ENCODE peak calls at places on chromosome 12, in nine cellular contexts. F, H, J, V, E, B, L, N and O are unnamed samples.
A peak's percentile ranks its signal among the peaks of the same experiment; 100 is the strongest.

GRCh38 chr12:51910691-51911090 is 3.4 kb downstream of the ACVRL1 start:
- DNase-seq in F (no peak), H (no peak), J (peak; percentile 49), V (no peak), E (no peak), B (no peak), L (no peak), N (no peak), O (no peak)

GRCh38 chr12:49813131-49813530 is 15.1 kb downstream of the NCKAP5L start:
- DNase-seq in F (no peak), H (no peak), J (no peak), V (no peak), E (no peak), B (no peak), L (no peak), N (no peak), O (no peak)

GRCh38 chr12:126483145-126484068 is 1418.2 kb downstream of the AACS start:
- DNase-seq in F (no peak), H (no peak), J (no peak), V (no peak), E (no peak), B (no peak), L (no peak), N (no peak), O (no peak)

GRCh38 chr12:24884911-24885310 is 64.0 kb downstream of the BCAT1 start:
- DNase-seq in F (no peak), H (no peak), J (no peak), V (no peak), E (no peak), B (no peak), L (no peak), N (no peak), O (no peak)

GRCh38 chr12:51814311-51815088 is 34.0 kb downstream of the FIGNL2 start:
- DNase-seq in F (peak; percentile 69), H (peak; percentile 62), J (peak; percentile 72), V (no peak), E (peak; percentile 71), B (peak; percentile 41), L (peak; percentile 62), N (no peak), O (peak; percentile 86)

GRCh38 chr12:113152196-113152834 is 2.8 kb downstream of the CFAP73 start:
- DNase-seq in F (no peak), H (no peak), J (no peak), V (no peak), E (no peak), B (no peak), L (no peak), N (no peak), O (no peak)

GRCh38 chr12:89138048-89138852 is 214.1 kb downstream of the DUSP6 start:
- DNase-seq in F (no peak), H (no peak), J (no peak), V (no peak), E (no peak), B (no peak), L (no peak), N (no peak), O (no peak)

GRCh38 chr12:726281-727140 is 25.9 kb upstream of the WNK1 start:
- DNase-seq in F (no peak), H (peak; percentile 19), J (no peak), V (no peak), E (no peak), B (no peak), L (no peak), N (no peak), O (no peak)

GRCh38 chr12:19421503-19422282 is 17.6 kb upstream of the AEBP2 start:
- DNase-seq in F (no peak), H (no peak), J (no peak), V (no peak), E (no peak), B (no peak), L (no peak), N (no peak), O (no peak)

GRCh38 chr12:116718578-116719454 is 19.1 kb downstream of the SPRING1 start:
- DNase-seq in F (no peak), H (no peak), J (peak; percentile 75), V (no peak), E (no peak), B (no peak), L (no peak), N (no peak), O (no peak)

GRCh38 chr12:120101182-120101581 is 15.4 kb downstream of the RAB35 start:
- DNase-seq in F (no peak), H (no peak), J (no peak), V (no peak), E (no peak), B (no peak), L (no peak), N (no peak), O (peak; percentile 37)

GRCh38 chr12:64670039-64670438 is 59.7 kb downstream of the RASSF3 start:
- DNase-seq in F (no peak), H (no peak), J (peak; percentile 41), V (no peak), E (no peak), B (no peak), L (no peak), N (no peak), O (no peak)

GRCh38 chr12:104314242-104314614 is 10.7 kb downstream of the EID3 start:
- DNase-seq in F (no peak), H (no peak), J (no peak), V (no peak), E (no peak), B (no peak), L (no peak), N (no peak), O (no peak)

GRCh38 chr12:131102991-131103609 is 149.4 kb downstream of the ADGRD1 start:
- DNase-seq in F (peak; percentile 34), H (no peak), J (no peak), V (no peak), E (peak; percentile 17), B (no peak), L (no peak), N (no peak), O (peak; percentile 57)

GRCh38 chr12:47834199-47835016 is 14.7 kb upstream of the HDAC7 start:
- DNase-seq in F (no peak), H (no peak), J (no peak), V (no peak), E (no peak), B (no peak), L (peak; percentile 71), N (no peak), O (no peak)

GRCh38 chr12:47833591-47834012 is 13.9 kb upstream of the HDAC7 start:
- DNase-seq in F (no peak), H (no peak), J (no peak), V (no peak), E (no peak), B (no peak), L (peak; percentile 54), N (no peak), O (no peak)

GRCh38 chr12:47837190-47838171 is 17.8 kb upstream of the HDAC7 start:
- DNase-seq in F (peak; percentile 77), H (peak; percentile 54), J (peak; percentile 70), V (peak; percentile 66), E (peak; percentile 80), B (peak; percentile 66), L (peak; percentile 73), N (no peak), O (peak; percentile 78)

GRCh38 chr12:47835017-47835830 is 15.5 kb upstream of the HDAC7 start:
- DNase-seq in F (no peak), H (no peak), J (no peak), V (no peak), E (no peak), B (no peak), L (no peak), N (no peak), O (no peak)

GRCh38 chr12:47835831-47836155 is 16.1 kb upstream of the HDAC7 start:
- DNase-seq in F (no peak), H (no peak), J (no peak), V (no peak), E (peak; percentile 65), B (no peak), L (no peak), N (no peak), O (no peak)
- H3K4me1 ChIP-seq in F (no peaks in the 10 kb centered on the region), H (no peaks in the 10 kb centered on the region), J (no peaks in the 10 kb centered on the region), V (peaks cover 25% of the 10 kb centered on the region), E (peaks cover 46% of the 10 kb centered on the region), B (no peaks in the 10 kb centered on the region), L (peaks cover 64% of the 10 kb centered on the region), N (no peaks in the 10 kb centered on the region), O (no peaks in the 10 kb centered on the region)

DNA sequence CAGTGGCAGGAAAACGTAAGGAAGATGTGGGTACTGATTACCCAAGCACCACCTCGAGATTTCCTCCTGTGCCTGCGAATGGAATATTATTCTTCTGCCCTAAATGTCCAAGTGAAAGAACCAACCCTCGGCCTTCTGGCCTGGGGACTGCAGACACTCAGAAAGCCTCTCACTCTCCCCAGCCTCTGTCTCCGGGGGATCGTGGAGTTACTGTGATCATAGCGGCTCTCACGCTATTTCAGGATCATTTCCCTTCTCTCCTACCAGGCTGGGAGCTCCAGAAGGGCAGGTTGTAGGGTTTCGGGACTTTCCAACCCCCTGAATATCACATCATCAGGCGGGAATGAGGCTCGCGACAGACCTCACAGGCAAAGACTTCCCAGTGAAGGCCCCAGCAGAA is 68.9 kb downstream of the KDM2B start:
- DNase-seq in F (no peak), H (no peak), J (no peak), V (no peak), E (no peak), B (no peak), L (no peak), N (no peak), O (no peak)
- TF ChIP-seq POLR2AphosphoS5 in F (no peak), H (no peak), J (no peak), V (no peak), E (no peak), B (no peak), L (no peak), N (no peak), O (no peak)

DNA sequence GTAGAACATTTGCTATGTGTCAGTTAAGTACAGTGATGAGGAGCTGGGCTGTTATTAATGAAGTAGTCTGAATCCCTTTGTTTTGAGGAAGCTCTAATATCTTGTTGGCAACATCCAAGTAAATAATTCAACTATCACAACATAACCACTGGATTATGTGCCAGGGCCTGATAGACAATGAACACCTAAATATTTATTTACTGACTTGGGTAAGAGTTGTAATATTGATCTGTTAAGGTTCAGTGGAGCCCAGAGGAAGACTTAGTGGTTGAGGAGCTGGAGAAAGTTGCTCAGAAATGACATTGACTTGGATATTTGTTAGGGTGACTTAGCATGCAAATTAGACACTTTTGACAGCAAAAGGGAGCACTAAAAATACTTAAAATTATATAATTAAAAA is 26.8 kb downstream of the DERA start:
- DNase-seq in F (no peak), H (no peak), J (no peak), V (no peak), E (no peak), B (no peak), L (no peak), N (no peak), O (no peak)
- H3K4me1 ChIP-seq in F (no peaks in the 10 kb centered on the region), H (no peaks in the 10 kb centered on the region), J (no peaks in the 10 kb centered on the region), V (peaks cover 5% of the 10 kb centered on the region), E (no peaks in the 10 kb centered on the region), B (no peaks in the 10 kb centered on the region), L (no peaks in the 10 kb centered on the region), N (peaks cover 3% of the 10 kb centered on the region), O (no peaks in the 10 kb centered on the region)

DNA sequence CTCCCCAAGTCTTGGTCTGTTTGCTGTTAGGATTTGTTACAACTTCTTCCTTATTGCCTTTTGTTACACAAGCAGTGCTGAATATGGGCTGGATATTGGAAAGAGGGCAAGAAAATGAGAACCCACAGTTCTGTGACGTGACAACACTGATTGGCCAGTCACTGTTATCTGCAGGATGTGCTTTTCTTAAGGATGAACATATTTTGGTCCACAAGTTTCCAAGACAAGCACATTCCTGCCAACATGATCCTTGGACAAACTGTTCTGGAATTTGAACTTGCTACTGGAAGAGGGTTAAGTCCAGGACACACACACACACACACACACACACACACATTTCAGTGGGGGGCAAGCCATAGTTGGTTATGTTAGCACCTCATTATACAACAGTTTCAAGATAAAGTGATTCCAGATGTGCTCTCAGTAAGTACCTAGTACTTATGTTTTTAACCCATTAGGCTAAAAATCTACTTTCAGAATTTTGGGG is 16.6 kb upstream of the SLC38A2 start:
- DNase-seq in F (no peak), H (no peak), J (peak; percentile 49), V (no peak), E (no peak), B (no peak), L (no peak), N (no peak), O (no peak)
- TF ChIP-seq POLR2AphosphoS5 in F (peak; percentile 90), H (no peak), J (no peak), V (no peak), E (peak; percentile 79), B (peak; percentile 21), L (no peak), N (no peak), O (no peak)